ENCODE peak calls at places on chromosomes 4 and X, in five cellular contexts. One of them, this sample, is unnamed.

GRCh38 chr4:8468746-8469535 is 28.4 kb downstream of the TRMT44 start:
- DNase-seq in astrocyte of the spinal cord: peak
- DNase-seq in HFF-Myc: peak
- DNase-seq in psoas muscle: peak
- DNase-seq in prostate gland: peak
- DNase-seq in this sample: peak

GRCh38 chrX:147476008-147476407 is 435.7 kb upstream of the FMR1 start:
- DNase-seq in astrocyte of the spinal cord: no peak
- DNase-seq in HFF-Myc: no peak
- DNase-seq in psoas muscle: no peak
- DNase-seq in prostate gland: no peak
- DNase-seq in this sample: no peak

GRCh38 chr4:620851-621261 is 4.5 kb upstream of the PDE6B start:
- DNase-seq in astrocyte of the spinal cord: no peak
- DNase-seq in HFF-Myc: no peak
- DNase-seq in psoas muscle: no peak
- DNase-seq in prostate gland: no peak
- DNase-seq in this sample: no peak

GRCh38 chr4:1416051-1416947 is 10.1 kb upstream of the NKX1-1 start:
- DNase-seq in astrocyte of the spinal cord: no peak
- DNase-seq in HFF-Myc: no peak
- DNase-seq in psoas muscle: no peak
- DNase-seq in prostate gland: no peak
- DNase-seq in this sample: no peak

GRCh38 chr4:7689773-7690693 is 249.6 kb downstream of the AFAP1 start:
- DNase-seq in astrocyte of the spinal cord: no peak
- DNase-seq in HFF-Myc: no peak
- DNase-seq in psoas muscle: peak
- DNase-seq in prostate gland: no peak
- DNase-seq in this sample: no peak

GRCh38 chrX:51336584-51336983 is 4.0 kb downstream of the NUDT10 start:
- DNase-seq in astrocyte of the spinal cord: peak
- DNase-seq in HFF-Myc: no peak
- DNase-seq in psoas muscle: no peak
- DNase-seq in prostate gland: peak
- DNase-seq in this sample: peak

GRCh38 chr4:11603594-11604194 is 175.0 kb upstream of the HS3ST1 start:
- DNase-seq in astrocyte of the spinal cord: no peak
- DNase-seq in HFF-Myc: no peak
- DNase-seq in psoas muscle: no peak
- DNase-seq in prostate gland: no peak
- DNase-seq in this sample: no peak

GRCh38 chr4:122842984-122843531 is 16.4 kb downstream of the FGF2 start:
- DNase-seq in astrocyte of the spinal cord: no peak
- DNase-seq in HFF-Myc: no peak
- DNase-seq in psoas muscle: no peak
- DNase-seq in prostate gland: peak
- DNase-seq in this sample: no peak

GRCh38 chrX:134460861-134461218 is 875 bp downstream of the HPRT1 start:
- DNase-seq in astrocyte of the spinal cord: peak
- DNase-seq in HFF-Myc: no peak
- DNase-seq in psoas muscle: no peak
- DNase-seq in prostate gland: no peak
- DNase-seq in this sample: no peak

GRCh38 chr4:168908093-168908492 is 102.0 kb downstream of the CBR4 start:
- DNase-seq in astrocyte of the spinal cord: peak
- DNase-seq in HFF-Myc: no peak
- DNase-seq in psoas muscle: no peak
- DNase-seq in prostate gland: no peak
- DNase-seq in this sample: no peak

GRCh38 chr4:72318771-72319170 is 250.2 kb downstream of the ADAMTS3 start:
- DNase-seq in astrocyte of the spinal cord: peak
- DNase-seq in HFF-Myc: no peak
- DNase-seq in psoas muscle: no peak
- DNase-seq in prostate gland: no peak
- DNase-seq in this sample: no peak

GRCh38 chr4:164956766-164957643 is 20.5 kb downstream of the TRIM61 start:
- DNase-seq in astrocyte of the spinal cord: peak
- DNase-seq in HFF-Myc: peak
- DNase-seq in psoas muscle: peak
- DNase-seq in prostate gland: peak
- DNase-seq in this sample: peak

DNA sequence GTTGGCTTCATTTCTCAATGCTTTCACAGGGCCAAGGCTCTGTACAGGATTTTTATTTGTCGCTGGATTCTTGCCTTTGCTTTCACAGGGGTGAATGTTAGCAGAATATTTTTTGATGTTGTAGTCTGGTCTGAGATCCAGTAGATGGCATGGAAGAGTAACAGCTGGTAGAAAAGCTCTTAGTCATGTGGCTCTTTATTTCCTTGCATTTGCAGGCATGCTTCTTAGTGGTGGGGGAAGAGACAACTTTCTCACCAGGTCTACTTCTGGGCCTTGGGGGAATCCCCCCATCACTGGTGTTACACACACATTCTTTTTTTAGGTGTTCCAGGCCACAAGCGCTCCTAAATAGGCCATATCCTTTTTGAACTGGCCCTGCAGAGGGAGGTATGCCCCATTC is 58.2 kb upstream of the DKK2 start:
- DNase-seq in astrocyte of the spinal cord: peak
- DNase-seq in HFF-Myc: peak
- DNase-seq in psoas muscle: no peak
- DNase-seq in prostate gland: no peak
- DNase-seq in this sample: no peak
- TF ChIP-seq CTCF in astrocyte of the spinal cord: peak
- TF ChIP-seq CTCF in HFF-Myc: peak
- TF ChIP-seq CTCF in psoas muscle: peak
- TF ChIP-seq CTCF in prostate gland: no peak
- TF ChIP-seq CTCF in this sample: peak

GRCh38 chr4:52606040-52606439 is 53.1 kb downstream of the USP46 start:
- DNase-seq in astrocyte of the spinal cord: no peak
- DNase-seq in HFF-Myc: no peak
- DNase-seq in psoas muscle: no peak
- DNase-seq in prostate gland: no peak
- DNase-seq in this sample: no peak
- TF ChIP-seq CTCF in astrocyte of the spinal cord: no peak
- TF ChIP-seq CTCF in HFF-Myc: no peak
- TF ChIP-seq CTCF in psoas muscle: no peak
- TF ChIP-seq CTCF in prostate gland: no peak
- TF ChIP-seq CTCF in this sample: no peak

GRCh38 chr4:147616849-147617172 is 386 bp upstream of the TMEM184C start:
- DNase-seq in astrocyte of the spinal cord: no peak
- DNase-seq in HFF-Myc: no peak
- DNase-seq in psoas muscle: no peak
- DNase-seq in prostate gland: no peak
- DNase-seq in this sample: peak

GRCh38 chr4:147620315-147620714 is 3.1 kb downstream of the TMEM184C start:
- DNase-seq in astrocyte of the spinal cord: no peak
- DNase-seq in HFF-Myc: no peak
- DNase-seq in psoas muscle: no peak
- DNase-seq in prostate gland: no peak
- DNase-seq in this sample: no peak

GRCh38 chr4:147617841-147618421 is 734 bp downstream of the TMEM184C start:
- DNase-seq in astrocyte of the spinal cord: no peak
- DNase-seq in HFF-Myc: no peak
- DNase-seq in psoas muscle: no peak
- DNase-seq in prostate gland: no peak
- DNase-seq in this sample: no peak

GRCh38 chr4:147617173-147617840 is at the start of gene TMEM184C:
- DNase-seq in astrocyte of the spinal cord: peak
- DNase-seq in HFF-Myc: peak
- DNase-seq in psoas muscle: peak
- DNase-seq in prostate gland: peak
- DNase-seq in this sample: peak
- TF ChIP-seq CTCF in astrocyte of the spinal cord: peak
- TF ChIP-seq CTCF in HFF-Myc: no peak
- TF ChIP-seq CTCF in psoas muscle: peak
- TF ChIP-seq CTCF in prostate gland: no peak
- TF ChIP-seq CTCF in this sample: no peak

GRCh38 chr4:17761062-17761461 is 20.4 kb downstream of the FAM184B start:
- DNase-seq in astrocyte of the spinal cord: no peak
- DNase-seq in HFF-Myc: no peak
- DNase-seq in psoas muscle: no peak
- DNase-seq in prostate gland: no peak
- DNase-seq in this sample: no peak

GRCh38 chr4:17760602-17761001 is 20.8 kb downstream of the FAM184B start:
- DNase-seq in astrocyte of the spinal cord: no peak
- DNase-seq in HFF-Myc: no peak
- DNase-seq in psoas muscle: no peak
- DNase-seq in prostate gland: no peak
- DNase-seq in this sample: no peak

GRCh38 chr4:17763931-17764330 is 17.5 kb downstream of the FAM184B start:
- DNase-seq in astrocyte of the spinal cord: no peak
- DNase-seq in HFF-Myc: no peak
- DNase-seq in psoas muscle: no peak
- DNase-seq in prostate gland: no peak
- DNase-seq in this sample: no peak

GRCh38 chr4:17763352-17763890 is 18.0 kb downstream of the FAM184B start:
- DNase-seq in astrocyte of the spinal cord: no peak
- DNase-seq in HFF-Myc: no peak
- DNase-seq in psoas muscle: no peak
- DNase-seq in prostate gland: no peak
- DNase-seq in this sample: no peak

GRCh38 chr4:17762705-17763104 is 18.7 kb downstream of the FAM184B start:
- DNase-seq in astrocyte of the spinal cord: peak
- DNase-seq in HFF-Myc: no peak
- DNase-seq in psoas muscle: no peak
- DNase-seq in prostate gland: no peak
- DNase-seq in this sample: no peak
- TF ChIP-seq CTCF in astrocyte of the spinal cord: peak
- TF ChIP-seq CTCF in HFF-Myc: peak
- TF ChIP-seq CTCF in psoas muscle: peak
- TF ChIP-seq CTCF in prostate gland: no peak
- TF ChIP-seq CTCF in this sample: peak

GRCh38 chrX:16719334-16720084 is at the start of gene SYAP1:
- DNase-seq in astrocyte of the spinal cord: peak
- DNase-seq in HFF-Myc: peak
- DNase-seq in psoas muscle: peak
- DNase-seq in prostate gland: peak
- DNase-seq in this sample: peak
- TF ChIP-seq CTCF in astrocyte of the spinal cord: no peak
- TF ChIP-seq CTCF in HFF-Myc: no peak
- TF ChIP-seq CTCF in psoas muscle: no peak
- TF ChIP-seq CTCF in prostate gland: no peak
- TF ChIP-seq CTCF in this sample: peak

DNA sequence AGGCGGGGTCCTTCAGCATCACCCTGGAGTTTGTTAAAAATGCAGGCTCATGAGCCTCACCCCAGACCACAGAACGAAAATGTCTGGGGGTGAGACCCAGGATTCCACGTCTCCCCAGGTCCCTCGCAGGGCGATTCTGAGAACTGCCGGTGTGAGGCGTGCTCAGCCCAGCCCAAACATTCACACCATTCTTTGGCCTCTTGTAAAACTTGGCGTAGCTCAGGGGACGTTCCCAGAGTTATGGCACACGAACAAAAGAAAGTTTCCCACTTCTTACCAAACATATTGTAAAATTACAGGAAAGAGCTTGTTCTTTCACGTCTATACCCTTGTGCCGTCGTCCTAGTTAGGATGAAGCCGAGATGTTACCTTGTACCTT is 12.9 kb downstream of the CD99 start:
- DNase-seq in astrocyte of the spinal cord: peak
- DNase-seq in HFF-Myc: no peak
- DNase-seq in psoas muscle: peak
- DNase-seq in prostate gland: peak
- DNase-seq in this sample: no peak
- TF ChIP-seq CTCF in astrocyte of the spinal cord: peak
- TF ChIP-seq CTCF in HFF-Myc: no peak
- TF ChIP-seq CTCF in psoas muscle: peak
- TF ChIP-seq CTCF in prostate gland: peak
- TF ChIP-seq CTCF in this sample: no peak

This sample was measured in GM13977.